ENCODE peak calls at places on chromosomes 3 and 15, in five cellular contexts. Z, X, U, D and P are unnamed samples.
A peak's percentile ranks its signal among the peaks of the same experiment; 100 is the strongest.

GRCh38 chr3:133271491-133271890 is 128.4 kb upstream of the BFSP2 start:
- DNase-seq in U (no peak), D (no peak), X (no peak), Z (no peak), P (no peak)

GRCh38 chr15:62940755-62941361 is 101.7 kb upstream of the TPM1 start:
- DNase-seq in U (peak; percentile 93), X (peak; percentile 80), D (peak; percentile 44), Z (peak; percentile 91), P (no peak)

GRCh38 chr15:57892181-57892580 is 173.3 kb downstream of the ALDH1A2 start:
- DNase-seq in U (no peak), Z (no peak), X (no peak), D (no peak), P (no peak)

GRCh38 chr3:7322957-7323679 is 462.2 kb downstream of the GRM7 start:
- DNase-seq in X (no peak), D (peak; percentile 15), Z (no peak), U (no peak), P (no peak)

GRCh38 chr3:186842426-186843038 is at the start of gene ADIPOQ:
- DNase-seq in X (no peak), U (no peak), Z (no peak), D (no peak), P (no peak)

GRCh38 chr15:56943398-56943797 is 25.0 kb downstream of the TCF12 start:
- DNase-seq in U (no peak), Z (no peak), D (no peak), X (no peak), P (no peak)

GRCh38 chr3:126110431-126111125 is 26.7 kb upstream of the SLC41A3 start:
- DNase-seq in D (no peak), U (peak; percentile 58), X (no peak), Z (no peak), P (peak; percentile 17)

GRCh38 chr3:145903472-145904013 is 257.4 kb downstream of the PLOD2 start:
- DNase-seq in D (no peak), U (no peak), Z (peak; percentile 40), X (no peak), P (no peak)